ENCODE peak calls at places on chromosomes 3 and 15, in four cellular contexts. K is choroid plexus epithelial cell, M is AG10803, B is body of pancreas. G is an unnamed sample.

GRCh38 chr3:134621824-134622223 is 29.0 kb downstream of the KY start:
- DNase-seq in K (peak), M (no peak), B (no peak), G (no peak)

GRCh38 chr3:108728934-108729333 is 28.3 kb downstream of the RETNLB start:
- DNase-seq in K (no peak), M (no peak), B (no peak), G (no peak)

GRCh38 chr3:63395960-63396359 is 117.9 kb downstream of the SYNPR start:
- DNase-seq in K (no peak), M (no peak), B (no peak), G (no peak)

GRCh38 chr3:147364771-147365170 is 41.6 kb downstream of the ZIC4 start:
- DNase-seq in K (no peak), M (no peak), B (no peak), G (no peak)

GRCh38 chr3:194043516-194043915 is 92.4 kb upstream of the HES1 start:
- DNase-seq in K (peak), M (peak), B (no peak), G (peak)

GRCh38 chr15:89165677-89166076 is 55.7 kb downstream of the RLBP1 start:
- DNase-seq in K (peak), M (peak), B (no peak), G (no peak)

GRCh38 chr3:98602078-98602678 is 8.8 kb upstream of the CPOX start:
- DNase-seq in K (peak), M (peak), B (peak), G (peak)

GRCh38 chr3:188434594-188434993 is 280.6 kb downstream of the LPP start:
- DNase-seq in K (no peak), M (peak), B (no peak), G (no peak)

GRCh38 chr15:25670025-25670554 is 193.0 kb downstream of the ATP10A start:
- DNase-seq in K (peak), M (peak), B (no peak), G (no peak)

GRCh38 chr3:169041677-169042171 is 621.8 kb downstream of the MECOM start:
- DNase-seq in K (peak), M (peak), B (no peak), G (peak)

GRCh38 chr3:141292346-141293058 is 60.9 kb downstream of the PXYLP1 start:
- DNase-seq in K (no peak), M (no peak), B (no peak), G (no peak)

GRCh38 chr3:155701882-155702465 is 42.9 kb downstream of the PLCH1 start:
- DNase-seq in K (peak), M (peak), B (no peak), G (peak)

GRCh38 chr3:64575211-64575844 is 112.5 kb downstream of the ADAMTS9 start:
- DNase-seq in K (peak), M (peak), B (no peak), G (peak)

GRCh38 chr15:69578792-69579587 is 126.4 kb downstream of the RPLP1 start:
- DNase-seq in K (no peak), M (no peak), B (peak), G (peak)

GRCh38 chr3:193314161-193314560 is 64.4 kb downstream of the ATP13A5 start:
- DNase-seq in K (no peak), M (no peak), B (no peak), G (no peak)

GRCh38 chr3:81249540-81250029 is 511.9 kb downstream of the GBE1 start:
- DNase-seq in K (peak), M (peak), B (no peak), G (peak)

GRCh38 chr3:81245043-81245442 is 516.4 kb downstream of the GBE1 start:
- DNase-seq in K (peak), M (no peak), B (no peak), G (no peak)

GRCh38 chr3:81244196-81244595 is 517.2 kb downstream of the GBE1 start:
- DNase-seq in K (no peak), M (no peak), B (no peak), G (no peak)

GRCh38 chr3:81242871-81243270 is 518.6 kb downstream of the GBE1 start:
- DNase-seq in K (peak), M (peak), B (no peak), G (peak)

DNA sequence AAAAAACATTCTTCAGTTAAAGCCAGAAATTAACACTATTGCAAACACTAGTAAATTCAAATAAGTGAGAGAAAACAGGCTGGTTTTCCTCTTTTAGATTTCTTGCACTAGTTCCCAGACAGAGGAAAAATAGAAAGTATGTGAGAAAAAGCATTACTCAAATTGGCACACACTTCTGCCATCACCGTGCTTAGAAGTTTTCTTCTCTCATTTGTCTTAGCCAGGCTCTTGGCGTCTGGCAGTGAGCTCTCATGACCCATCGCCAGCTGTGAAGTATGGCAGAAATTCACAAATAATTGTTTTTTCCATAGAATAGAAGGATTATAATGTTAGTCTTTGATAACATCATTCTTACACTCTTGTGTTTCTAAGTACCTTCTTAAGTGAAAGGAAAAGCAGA is 515.9 kb downstream of the GBE1 start:
- DNase-seq in K (peak), M (no peak), B (no peak), G (no peak)
- TF ChIP-seq CTCF in K (no peak), M (no peak), B (no peak), G (no peak)

GRCh38 chr15:48408337-48408736 is 77.1 kb downstream of the DUT start:
- DNase-seq in K (no peak), M (peak), B (no peak), G (no peak)
- TF ChIP-seq CTCF in K (no peak), M (no peak), B (no peak), G (no peak)

DNA sequence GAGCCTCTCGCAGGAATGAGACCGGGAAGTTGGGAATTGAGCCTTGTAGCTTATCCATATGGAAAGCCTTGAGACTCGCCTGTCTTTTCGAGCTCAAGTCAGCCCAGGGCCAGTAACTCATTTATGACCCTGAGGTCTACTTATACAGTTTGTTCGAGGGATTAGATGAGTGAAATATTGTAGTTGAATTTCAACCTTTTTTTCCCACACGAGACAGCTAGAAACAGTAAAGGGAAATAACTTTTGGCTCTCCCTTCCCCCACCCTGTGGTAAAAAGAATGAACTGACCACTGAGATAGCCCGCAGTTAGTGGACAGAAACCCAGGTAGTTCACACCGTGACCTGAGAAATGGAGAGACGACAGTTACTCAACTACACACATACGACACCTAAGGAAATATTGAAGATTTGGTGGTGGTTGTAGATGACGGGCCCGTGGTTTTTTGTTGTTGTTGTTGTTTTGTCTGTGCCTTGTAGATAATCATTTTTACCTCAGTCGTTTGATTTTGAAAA is 837 bp downstream of the EIF3J start:
- DNase-seq in K (peak), M (peak), B (no peak), G (peak)
- TF ChIP-seq CTCF in K (no peak), M (no peak), B (no peak), G (no peak)

GRCh38 chr15:53512029-53512428 is 247.4 kb downstream of the WDR72 start:
- DNase-seq in K (no peak), M (no peak), B (peak), G (no peak)
- TF ChIP-seq CTCF in K (no peak), M (no peak), B (peak), G (no peak)

DNA sequence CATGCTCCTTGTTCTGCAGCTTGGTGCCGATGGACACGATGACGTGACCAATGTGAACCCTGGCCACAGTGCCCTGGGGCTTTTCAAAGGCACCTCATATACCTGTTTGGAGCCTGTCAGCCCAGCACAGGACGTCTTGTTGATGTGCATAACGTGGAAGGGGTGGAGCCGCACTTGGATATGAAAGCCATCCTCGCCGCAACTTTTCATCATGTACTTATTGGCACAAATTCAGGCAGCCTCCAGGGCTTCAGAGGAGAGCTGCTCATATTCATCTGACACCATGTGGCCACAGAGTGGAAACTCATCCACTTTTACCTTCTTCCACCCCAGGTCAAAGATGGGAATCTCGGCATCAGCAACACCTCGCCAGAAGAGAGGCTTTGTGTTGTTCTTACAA is 24.7 kb downstream of the POPDC2 start:
- DNase-seq in K (no peak), M (no peak), B (no peak), G (no peak)
- TF ChIP-seq CTCF in K (peak), M (no peak), B (no peak), G (no peak)

GRCh38 chr15:61159901-61160300 is 69.2 kb downstream of the RORA start:
- DNase-seq in K (no peak), M (no peak), B (no peak), G (no peak)

GRCh38 chr15:61151791-61152190 is 77.3 kb downstream of the RORA start:
- DNase-seq in K (no peak), M (no peak), B (no peak), G (no peak)

GRCh38 chr15:61157933-61158332 is 71.2 kb downstream of the RORA start:
- DNase-seq in K (no peak), M (peak), B (peak), G (no peak)

DNA sequence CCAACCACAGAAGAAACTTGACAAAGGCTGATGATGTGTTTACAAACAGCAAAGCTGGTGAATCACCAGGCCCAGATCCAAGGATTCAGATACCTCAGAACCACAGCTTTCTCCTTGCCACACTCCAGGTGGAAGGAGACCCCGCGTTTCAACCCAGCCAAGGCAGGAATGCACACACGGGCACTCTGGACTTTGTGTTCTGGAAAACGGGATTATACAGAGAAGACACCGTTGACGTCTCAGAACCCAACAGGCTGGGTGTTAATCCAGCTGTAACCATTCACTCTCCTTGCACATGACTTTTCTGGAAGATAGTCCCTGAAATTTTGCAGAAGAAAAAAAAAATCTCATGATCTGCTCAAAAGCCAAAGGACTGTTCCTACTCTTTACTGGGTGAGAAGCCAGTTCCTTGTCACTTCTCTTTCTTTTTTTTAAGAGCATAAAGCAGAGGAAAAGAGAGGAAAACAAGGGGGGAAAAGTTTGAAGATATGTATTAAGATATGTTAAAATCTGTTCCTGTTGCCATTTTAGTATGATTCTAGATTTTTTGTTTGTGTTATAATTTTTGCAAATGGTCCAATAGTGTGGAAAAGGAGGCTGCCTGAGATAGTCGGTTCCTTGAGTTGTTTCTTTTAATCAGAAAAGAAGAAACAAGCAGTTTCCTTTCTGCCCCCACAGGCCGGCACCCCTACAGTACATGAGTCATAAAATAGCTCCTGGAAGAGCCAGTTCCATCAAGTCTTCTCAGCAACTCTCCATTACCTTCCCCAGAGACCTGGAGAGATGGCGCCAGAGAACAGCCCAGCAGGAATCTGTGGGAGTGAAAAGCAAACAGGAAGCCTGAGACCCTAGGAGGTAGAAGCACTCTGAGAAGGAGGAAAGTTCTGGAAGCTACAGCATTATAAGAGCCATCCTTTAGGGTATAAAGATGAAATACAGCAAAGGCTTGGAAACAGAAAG is 73.1 kb downstream of the RORA start:
- DNase-seq in K (peak), M (peak), B (no peak), G (peak)
- TF ChIP-seq CTCF in K (peak), M (no peak), B (no peak), G (no peak)

G was measured in MCF 10A.